ENCODE peak calls at places on chromosomes 6 and 20, in seven cellular contexts. K, R, I, B, J, Y and P are unnamed samples.
A peak's percentile ranks its signal among the peaks of the same experiment; 100 is the strongest.

GRCh38 chr20:61297981-61298380 is 45.9 kb downstream of the CDH4 start:
- DNase-seq in J (peak; percentile 10), Y (peak; percentile 94), R (peak; percentile 65), I (peak; percentile 25), B (no peak), K (peak; percentile 49), P (no peak)

GRCh38 chr6:47853766-47854165 is 71.9 kb downstream of the OPN5 start:
- DNase-seq in B (no peak), J (no peak), K (no peak), Y (no peak), R (no peak), I (no peak), P (no peak)

GRCh38 chr6:108476381-108476780 is 84.3 kb upstream of the FOXO3 start:
- DNase-seq in K (no peak), B (no peak), Y (no peak), I (no peak), R (no peak), J (no peak), P (no peak)

GRCh38 chr6:111377558-111378120 is 105.4 kb downstream of the REV3L start:
- DNase-seq in K (peak; percentile 32), R (no peak), J (peak; percentile 69), I (no peak), B (no peak), Y (peak; percentile 19), P (no peak)

GRCh38 chr6:39930540-39930939 is 3.7 kb downstream of the MOCS1 start:
- DNase-seq in B (no peak), J (no peak), I (no peak), Y (no peak), K (no peak), R (no peak), P (no peak)

GRCh38 chr20:4951299-4951698 is 50.0 kb downstream of the SLC23A2 start:
- DNase-seq in Y (peak; percentile 89), J (no peak), K (peak; percentile 90), I (peak; percentile 78), R (peak; percentile 94), B (no peak), P (peak; percentile 97)

GRCh38 chr20:21575981-21576740 is 62.3 kb upstream of the NKX2-2 start:
- DNase-seq in Y (no peak), R (no peak), K (no peak), J (no peak), B (no peak), I (no peak), P (no peak)

GRCh38 chr20:5282561-5282960 is 34.2 kb downstream of the PROKR2 start:
- DNase-seq in R (peak; percentile 34), K (no peak), B (no peak), Y (no peak), J (no peak), I (no peak), P (no peak)

GRCh38 chr6:150689900-150690590 is 90.4 kb downstream of the PLEKHG1 start:
- DNase-seq in I (no peak), J (no peak), Y (no peak), K (no peak), R (no peak), B (peak; percentile 81), P (peak; percentile 83)

GRCh38 chr6:13908955-13909381 is 15.8 kb upstream of the RNF182 start:
- DNase-seq in I (peak; percentile 82), Y (peak; percentile 53), R (peak; percentile 55), J (peak; percentile 86), B (no peak), K (peak; percentile 79), P (peak; percentile 67)

GRCh38 chr6:168412456-168412855 is 28.5 kb upstream of the SMOC2 start:
- DNase-seq in I (no peak), B (no peak), R (no peak), Y (no peak), J (no peak), K (no peak), P (no peak)

GRCh38 chr6:129965096-129965495 is 53.3 kb upstream of the L3MBTL3 start:
- DNase-seq in Y (no peak), K (no peak), J (no peak), R (no peak), I (no peak), B (no peak), P (no peak)

GRCh38 chr6:161166677-161167076 is 107.2 kb downstream of the AGPAT4 start:
- DNase-seq in R (no peak), J (no peak), K (no peak), Y (no peak), B (no peak), I (no peak), P (no peak)

GRCh38 chr6:161168281-161168891 is 105.5 kb downstream of the AGPAT4 start:
- DNase-seq in I (peak; percentile 96), J (peak; percentile 33), B (no peak), R (peak; percentile 96), K (peak; percentile 99), Y (peak; percentile 97), P (peak; percentile 84)

GRCh38 chr6:161171207-161171606 is 102.7 kb downstream of the AGPAT4 start:
- DNase-seq in K (no peak), R (no peak), Y (no peak), J (no peak), I (no peak), B (no peak), P (no peak)

GRCh38 chr6:161169060-161169459 is 104.8 kb downstream of the AGPAT4 start:
- DNase-seq in I (no peak), R (no peak), B (peak; percentile 5), Y (no peak), K (no peak), J (no peak), P (no peak)

GRCh38 chr6:161169690-161170089 is 104.2 kb downstream of the AGPAT4 start:
- DNase-seq in Y (peak; percentile 75), R (peak; percentile 22), J (peak; percentile 95), B (peak; percentile 8), I (no peak), K (peak; percentile 64), P (peak; percentile 47)
- H3K27ac ChIP-seq in Y (peak overlapping the region; percentile 84), R (no peak overlapping the region), J (peak overlapping the region; percentile 79), B (peak overlapping the region; percentile 77), I (no peak overlapping the region), K (no peak overlapping the region), P (peak overlapping the region; percentile 34)

DNA sequence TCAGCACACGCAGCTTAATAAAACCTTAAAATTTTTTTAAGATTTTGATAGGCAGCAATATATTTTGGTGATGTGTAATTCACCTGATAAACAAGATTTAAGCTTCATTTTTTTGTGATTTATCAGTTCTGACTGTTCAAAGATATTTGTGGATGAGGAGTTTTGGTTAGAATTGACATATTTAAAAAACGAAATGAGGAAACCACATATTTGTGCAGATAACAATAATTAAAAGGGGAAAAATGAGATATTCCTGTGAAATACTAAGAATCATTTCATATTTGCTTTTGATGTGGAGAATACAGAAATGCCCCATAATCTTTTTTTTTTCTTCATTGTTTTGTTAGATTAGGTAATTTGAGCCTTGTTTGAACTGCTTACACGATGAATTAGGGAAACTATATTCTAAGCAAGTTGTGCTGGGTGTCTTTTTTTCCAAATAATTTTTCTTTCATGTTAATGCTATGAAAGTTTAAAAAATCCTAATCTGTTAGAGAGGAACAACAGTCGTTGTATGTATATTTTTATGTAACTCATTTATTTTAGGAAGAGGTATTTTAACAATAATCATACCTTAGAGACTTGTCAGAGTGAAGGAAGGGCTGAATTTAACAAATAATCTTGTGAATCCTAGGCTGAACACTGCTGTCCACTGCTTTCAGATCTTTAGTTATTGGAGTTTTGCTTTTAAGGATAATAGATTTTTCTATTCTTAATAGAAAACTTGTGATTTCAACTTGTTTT is 4.0 kb downstream of the ARID1B start:
- DNase-seq in I (no peak), B (no peak), J (no peak), R (peak; percentile 11), Y (no peak), K (peak; percentile 49), P (no peak)
- H3K4me2 ChIP-seq in I (peak overlapping the region; percentile 90), B (peak overlapping the region; percentile 85), J (peak overlapping the region; percentile 94), R (peak overlapping the region; percentile 98), Y (peak overlapping the region; percentile 98), K (peak overlapping the region; percentile 92), P (peak overlapping the region; percentile 100)

DNA sequence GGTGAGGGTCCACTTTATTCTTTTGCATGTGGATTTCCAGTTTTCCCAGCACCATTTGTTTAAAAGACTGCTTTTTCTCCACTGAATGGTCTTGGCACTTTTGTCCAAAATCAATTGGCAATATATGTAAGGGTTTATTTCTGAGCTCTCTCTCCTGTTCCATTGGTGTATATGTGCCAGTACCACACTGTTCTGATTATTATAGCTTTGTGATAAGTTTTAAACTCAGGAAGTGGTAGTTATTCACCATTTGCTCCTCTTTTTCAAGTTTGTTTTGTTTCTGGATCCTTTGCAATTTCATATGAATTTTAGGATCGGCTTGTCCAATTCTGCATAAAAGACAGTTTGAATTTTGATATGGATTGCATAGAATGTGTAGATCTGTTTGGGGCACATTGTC is 4.4 kb downstream of the ZGPAT start:
- DNase-seq in Y (no peak), R (no peak), K (no peak), J (no peak), B (no peak), I (no peak), P (no peak)
- H4K20me1 ChIP-seq in Y (peaks cover 55% of the 10 kb centered on the region), R (no peaks in the 10 kb centered on the region), K (no peaks in the 10 kb centered on the region), J (peaks cover 7% of the 10 kb centered on the region), B (no peaks in the 10 kb centered on the region), I (no peaks in the 10 kb centered on the region), P (no peaks in the 10 kb centered on the region)

GRCh38 chr6:6003334-6004146 is 3.2 kb downstream of the NRN1 start:
- DNase-seq in Y (no peak), J (no peak), I (no peak), K (peak; percentile 77), B (no peak), R (peak; percentile 38), P (peak; percentile 15)

GRCh38 chr6:6004147-6004995 is 2.4 kb downstream of the NRN1 start:
- DNase-seq in J (no peak), B (no peak), I (no peak), Y (no peak), R (peak; percentile 17), K (peak; percentile 61), P (peak; percentile 61)

GRCh38 chr6:6007311-6008113 is 787 bp upstream of the NRN1 start:
- DNase-seq in I (no peak), Y (no peak), B (peak; percentile 89), J (no peak), R (peak; percentile 34), K (peak; percentile 72), P (peak; percentile 50)

GRCh38 chr6:6006428-6007310 is at the start of gene NRN1:
- DNase-seq in K (peak; percentile 91), J (no peak), R (peak; percentile 61), I (no peak), Y (no peak), B (peak; percentile 33), P (peak; percentile 41)

DNA sequence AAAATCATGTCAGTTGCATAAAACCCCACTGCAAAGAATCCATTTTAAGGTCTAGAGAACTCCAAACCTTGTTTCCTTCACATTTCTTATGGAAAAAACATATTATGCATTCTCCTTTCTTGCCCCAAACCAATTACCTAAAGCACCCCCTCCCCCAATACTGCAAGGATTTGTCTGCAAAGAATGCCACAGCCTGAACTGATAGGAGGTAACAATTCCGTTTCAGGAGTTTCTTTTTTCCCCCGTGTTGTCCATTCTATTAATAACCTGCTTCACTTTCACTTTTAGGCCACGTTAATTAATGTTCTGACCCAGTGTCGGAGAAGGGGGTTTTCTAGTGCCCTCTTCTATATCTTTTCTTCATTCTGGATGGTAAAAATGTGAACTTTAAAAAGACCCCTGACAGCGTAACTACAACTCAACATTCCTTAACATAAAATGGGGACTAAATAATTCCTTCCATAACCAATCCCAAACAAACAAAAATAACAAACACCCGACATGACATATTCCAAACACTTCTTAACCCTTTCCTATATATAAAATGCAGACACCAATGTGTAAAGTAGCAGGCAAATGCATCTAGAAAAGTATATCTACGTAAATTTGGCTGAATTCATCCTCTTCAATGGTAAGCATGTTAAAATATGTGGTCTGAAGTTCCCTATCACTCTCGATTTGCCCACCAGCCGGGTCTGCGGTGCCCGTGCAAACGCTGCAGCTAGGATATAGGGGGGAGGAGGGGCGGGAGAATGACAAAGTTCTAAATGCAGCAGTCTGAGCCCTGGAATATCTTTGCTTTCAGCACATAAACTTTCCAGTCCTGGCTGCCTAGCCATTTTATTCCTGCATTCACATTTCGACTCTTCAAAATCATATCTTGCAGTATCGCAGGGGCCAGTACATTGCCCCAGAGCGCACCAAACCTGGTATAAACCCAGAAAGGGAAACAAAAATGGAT is 978 bp downstream of the NRN1 start:
- DNase-seq in B (no peak), Y (no peak), R (no peak), I (no peak), K (peak; percentile 59), J (no peak), P (peak; percentile 24)
- H3K27ac ChIP-seq in B (no peak overlapping the region), Y (no peak overlapping the region), R (no peak overlapping the region), I (no peak overlapping the region), K (peak overlapping the region; percentile 90), J (no peak overlapping the region), P (no peak overlapping the region)